ENCODE peak calls at places on chromosomes 1 and 21, in five cellular contexts. One of them, this sample, is unnamed.

GRCh38 chr1:15454256-15454655 is 2.3 kb upstream of the CELA2A start:
- DNase-seq in GM23338: no peak
- DNase-seq in heart right ventricle: no peak
- DNase-seq in HCT116: no peak
- DNase-seq in MG63: no peak
- DNase-seq in this sample: no peak

GRCh38 chr21:35367558-35367957 is 318.5 kb upstream of the RUNX1 start:
- DNase-seq in GM23338: peak; percentile 4
- DNase-seq in heart right ventricle: no peak
- DNase-seq in HCT116: no peak
- DNase-seq in MG63: no peak
- DNase-seq in this sample: no peak

GRCh38 chr1:19765623-19766022 is 34.1 kb downstream of the TMCO4 start:
- DNase-seq in GM23338: no peak
- DNase-seq in heart right ventricle: no peak
- DNase-seq in HCT116: peak; percentile 54
- DNase-seq in MG63: peak; percentile 86
- DNase-seq in this sample: no peak

GRCh38 chr1:163205513-163205912 is 2.8 kb upstream of the RGS5 start:
- DNase-seq in GM23338: no peak
- DNase-seq in heart right ventricle: no peak
- DNase-seq in HCT116: no peak
- DNase-seq in MG63: no peak
- DNase-seq in this sample: no peak

GRCh38 chr1:89781494-89782126 is 39.2 kb upstream of the LRRC8D start:
- DNase-seq in GM23338: no peak
- DNase-seq in heart right ventricle: no peak
- DNase-seq in HCT116: no peak
- DNase-seq in MG63: no peak
- DNase-seq in this sample: no peak

GRCh38 chr1:54982739-54983138 is 2.3 kb downstream of the TMEM61 start:
- DNase-seq in GM23338: no peak
- DNase-seq in heart right ventricle: no peak
- DNase-seq in HCT116: peak; percentile 28
- DNase-seq in MG63: no peak
- DNase-seq in this sample: no peak

GRCh38 chr1:117001254-117001927 is at the start of gene CD101:
- DNase-seq in GM23338: no peak
- DNase-seq in heart right ventricle: no peak
- DNase-seq in HCT116: no peak
- DNase-seq in MG63: no peak
- DNase-seq in this sample: no peak

GRCh38 chr1:47951026-47951425 is 46.2 kb downstream of the TRABD2B start:
- DNase-seq in GM23338: no peak
- DNase-seq in heart right ventricle: no peak
- DNase-seq in HCT116: no peak
- DNase-seq in MG63: peak; percentile 47
- DNase-seq in this sample: no peak

GRCh38 chr1:114454539-114454938 is 56.5 kb downstream of the TRIM33 start:
- DNase-seq in GM23338: no peak
- DNase-seq in heart right ventricle: no peak
- DNase-seq in HCT116: no peak
- DNase-seq in MG63: no peak
- DNase-seq in this sample: no peak

GRCh38 chr1:217506878-217507277 is 124.0 kb downstream of the GPATCH2 start:
- DNase-seq in GM23338: no peak
- DNase-seq in heart right ventricle: no peak
- DNase-seq in HCT116: no peak
- DNase-seq in MG63: no peak
- DNase-seq in this sample: no peak

GRCh38 chr1:43298055-43298454 is 2.7 kb upstream of the TIE1 start:
- DNase-seq in GM23338: no peak
- DNase-seq in heart right ventricle: no peak
- DNase-seq in HCT116: no peak
- DNase-seq in MG63: no peak
- DNase-seq in this sample: no peak

GRCh38 chr1:153349363-153350340 is 1.0 kb upstream of the PGLYRP4 start:
- DNase-seq in GM23338: no peak
- DNase-seq in heart right ventricle: no peak
- DNase-seq in HCT116: no peak
- DNase-seq in MG63: no peak
- DNase-seq in this sample: no peak
- H3K36me3 ChIP-seq in GM23338: no peaks in the 10 kb centered on the region
- H3K36me3 ChIP-seq in heart right ventricle: no peaks in the 10 kb centered on the region
- H3K36me3 ChIP-seq in HCT116: no peaks in the 10 kb centered on the region
- H3K36me3 ChIP-seq in MG63: no peaks in the 10 kb centered on the region
- H3K36me3 ChIP-seq in this sample: no peaks in the 10 kb centered on the region

DNA sequence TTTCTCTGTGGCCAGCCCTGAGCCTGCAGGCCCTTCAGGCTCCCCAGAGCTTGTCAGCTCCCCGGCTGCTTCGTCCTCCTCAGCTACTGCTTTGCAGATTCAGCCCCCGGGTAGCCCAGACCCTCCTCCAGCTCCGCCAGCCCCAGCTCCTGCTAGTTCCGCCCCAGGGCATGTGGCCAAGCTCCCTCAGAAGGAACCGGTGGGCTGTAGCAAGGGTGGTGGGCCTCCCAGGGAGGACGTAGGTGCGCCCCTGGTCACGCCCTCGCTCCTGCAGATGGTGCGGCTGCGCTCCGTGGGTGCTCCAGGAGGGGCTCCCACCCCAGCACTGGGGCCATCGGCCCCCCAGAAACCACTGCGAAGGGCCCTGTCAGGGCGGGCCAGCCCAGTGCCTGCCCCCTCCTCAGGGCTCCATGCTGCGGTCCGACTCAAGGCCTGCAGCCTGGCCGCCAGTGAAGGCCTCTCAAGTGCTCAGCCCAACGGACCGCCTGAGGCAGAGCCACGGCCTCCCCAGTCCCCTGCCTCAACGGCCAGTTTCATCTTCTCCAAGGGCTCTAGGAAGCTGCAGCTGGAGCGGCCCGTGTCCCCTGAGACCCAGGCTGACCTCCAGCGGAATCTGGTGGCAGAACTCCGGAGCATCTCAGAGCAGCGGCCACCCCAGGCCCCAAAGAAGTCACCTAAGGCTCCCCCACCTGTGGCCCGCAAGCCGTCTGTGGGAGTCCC is 45.4 kb downstream of the YARS1 start:
- DNase-seq in GM23338: no peak
- DNase-seq in heart right ventricle: no peak
- DNase-seq in HCT116: no peak
- DNase-seq in MG63: no peak
- DNase-seq in this sample: no peak
- H3K36me3 ChIP-seq in GM23338: peaks cover 20% of the 10 kb centered on the region
- H3K36me3 ChIP-seq in heart right ventricle: no peaks in the 10 kb centered on the region
- H3K36me3 ChIP-seq in HCT116: peaks cover 18% of the 10 kb centered on the region
- H3K36me3 ChIP-seq in MG63: peaks cover 45% of the 10 kb centered on the region
- H3K36me3 ChIP-seq in this sample: peaks cover 32% of the 10 kb centered on the region

GRCh38 chr1:32779242-32779641 is 37.9 kb downstream of the YARS1 start:
- DNase-seq in GM23338: no peak
- DNase-seq in heart right ventricle: no peak
- DNase-seq in HCT116: no peak
- DNase-seq in MG63: no peak
- DNase-seq in this sample: no peak
- H3K36me3 ChIP-seq in GM23338: peaks cover 85% of the 10 kb centered on the region
- H3K36me3 ChIP-seq in heart right ventricle: peaks cover 14% of the 10 kb centered on the region
- H3K36me3 ChIP-seq in HCT116: peaks cover 50% of the 10 kb centered on the region
- H3K36me3 ChIP-seq in MG63: peaks cover 91% of the 10 kb centered on the region
- H3K36me3 ChIP-seq in this sample: peaks cover 12% of the 10 kb centered on the region

GRCh38 chr1:17561252-17561558 is 21.7 kb downstream of the ARHGEF10L start:
- DNase-seq in GM23338: no peak
- DNase-seq in heart right ventricle: no peak
- DNase-seq in HCT116: no peak
- DNase-seq in MG63: no peak
- DNase-seq in this sample: no peak
- H3K36me3 ChIP-seq in GM23338: no peaks in the 10 kb centered on the region
- H3K36me3 ChIP-seq in heart right ventricle: no peaks in the 10 kb centered on the region
- H3K36me3 ChIP-seq in HCT116: no peaks in the 10 kb centered on the region
- H3K36me3 ChIP-seq in MG63: no peaks in the 10 kb centered on the region
- H3K36me3 ChIP-seq in this sample: no peaks in the 10 kb centered on the region

GRCh38 chr1:235483090-235483489 is 21.2 kb downstream of the B3GALNT2 start:
- DNase-seq in GM23338: no peak
- DNase-seq in heart right ventricle: no peak
- DNase-seq in HCT116: no peak
- DNase-seq in MG63: no peak
- DNase-seq in this sample: no peak
- H3K36me3 ChIP-seq in GM23338: peaks cover 17% of the 10 kb centered on the region
- H3K36me3 ChIP-seq in heart right ventricle: peaks cover 14% of the 10 kb centered on the region
- H3K36me3 ChIP-seq in HCT116: peaks cover 8% of the 10 kb centered on the region
- H3K36me3 ChIP-seq in MG63: peaks cover 53% of the 10 kb centered on the region
- H3K36me3 ChIP-seq in this sample: peaks cover 93% of the 10 kb centered on the region

DNA sequence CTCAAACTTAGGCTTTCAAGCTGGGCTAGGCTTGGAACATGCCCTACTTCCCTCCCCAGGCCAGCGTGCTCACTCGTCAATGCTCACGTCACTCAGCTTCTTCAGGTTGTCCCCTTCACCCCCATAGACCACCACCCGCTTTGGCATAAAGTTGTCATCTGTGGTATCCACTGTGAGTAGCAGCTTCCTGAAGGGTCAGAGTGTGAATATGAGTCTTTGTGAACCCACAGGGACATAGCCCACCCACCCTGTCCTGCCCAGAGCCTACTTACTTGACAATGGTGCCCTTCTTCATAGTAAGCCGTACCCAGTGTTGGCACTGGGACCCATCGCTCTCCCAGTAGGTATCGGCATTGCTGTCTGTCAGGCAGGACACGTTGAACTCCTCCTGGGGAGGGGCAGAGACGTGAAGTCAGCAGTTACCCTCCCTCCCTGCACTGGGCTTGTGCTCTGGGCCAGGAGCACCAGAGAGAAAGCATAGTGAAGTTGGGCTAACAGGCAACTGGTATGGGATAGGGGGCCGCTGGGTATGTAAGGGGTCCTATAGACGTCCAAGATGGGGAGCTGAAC is 1.7 kb downstream of the HECTD3 start:
- DNase-seq in GM23338: no peak
- DNase-seq in heart right ventricle: no peak
- DNase-seq in HCT116: no peak
- DNase-seq in MG63: no peak
- DNase-seq in this sample: no peak
- H3K36me3 ChIP-seq in GM23338: no peaks in the 10 kb centered on the region
- H3K36me3 ChIP-seq in heart right ventricle: peaks cover 38% of the 10 kb centered on the region
- H3K36me3 ChIP-seq in HCT116: peaks cover 8% of the 10 kb centered on the region
- H3K36me3 ChIP-seq in MG63: peaks cover 17% of the 10 kb centered on the region
- H3K36me3 ChIP-seq in this sample: peaks cover 11% of the 10 kb centered on the region

DNA sequence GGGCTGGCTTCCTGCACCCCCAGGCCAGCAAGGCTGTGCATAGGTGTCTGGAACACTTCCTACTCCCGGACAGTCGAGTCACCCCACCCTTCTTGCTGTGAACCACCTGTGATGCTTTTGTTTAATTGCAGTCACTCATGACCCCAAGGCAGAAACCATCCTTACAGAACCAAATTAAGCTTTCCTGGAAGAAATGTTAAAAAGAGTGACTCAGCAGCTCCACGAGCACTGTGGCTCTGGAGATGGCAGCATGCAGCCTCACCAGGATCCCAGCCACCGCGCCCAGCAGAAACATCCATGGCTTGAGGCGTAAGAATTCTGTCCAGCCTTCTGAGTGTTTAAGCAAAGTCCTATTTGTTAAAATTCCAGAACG is 28.8 kb downstream of the SNAP47 start:
- DNase-seq in GM23338: no peak
- DNase-seq in heart right ventricle: no peak
- DNase-seq in HCT116: no peak
- DNase-seq in MG63: peak; percentile 60
- DNase-seq in this sample: peak; percentile 8
- H3K36me3 ChIP-seq in GM23338: peaks cover 5% of the 10 kb centered on the region
- H3K36me3 ChIP-seq in heart right ventricle: peaks cover 11% of the 10 kb centered on the region
- H3K36me3 ChIP-seq in HCT116: peaks cover 34% of the 10 kb centered on the region
- H3K36me3 ChIP-seq in MG63: peaks cover 82% of the 10 kb centered on the region
- H3K36me3 ChIP-seq in this sample: peaks cover 7% of the 10 kb centered on the region

GRCh38 chr1:178021955-178022354 is 52.1 kb upstream of the SEC16B start:
- DNase-seq in GM23338: no peak
- DNase-seq in heart right ventricle: no peak
- DNase-seq in HCT116: no peak
- DNase-seq in MG63: no peak
- DNase-seq in this sample: no peak

GRCh38 chr1:178020968-178021640 is 51.2 kb upstream of the SEC16B start:
- DNase-seq in GM23338: no peak
- DNase-seq in heart right ventricle: no peak
- DNase-seq in HCT116: no peak
- DNase-seq in MG63: no peak
- DNase-seq in this sample: no peak

GRCh38 chr1:178025613-178026356 is 55.9 kb upstream of the SEC16B start:
- DNase-seq in GM23338: no peak
- DNase-seq in heart right ventricle: no peak
- DNase-seq in HCT116: no peak
- DNase-seq in MG63: no peak
- DNase-seq in this sample: no peak

GRCh38 chr1:178023181-178023618 is 53.3 kb upstream of the SEC16B start:
- DNase-seq in GM23338: no peak
- DNase-seq in heart right ventricle: no peak
- DNase-seq in HCT116: no peak
- DNase-seq in MG63: no peak
- DNase-seq in this sample: no peak

DNA sequence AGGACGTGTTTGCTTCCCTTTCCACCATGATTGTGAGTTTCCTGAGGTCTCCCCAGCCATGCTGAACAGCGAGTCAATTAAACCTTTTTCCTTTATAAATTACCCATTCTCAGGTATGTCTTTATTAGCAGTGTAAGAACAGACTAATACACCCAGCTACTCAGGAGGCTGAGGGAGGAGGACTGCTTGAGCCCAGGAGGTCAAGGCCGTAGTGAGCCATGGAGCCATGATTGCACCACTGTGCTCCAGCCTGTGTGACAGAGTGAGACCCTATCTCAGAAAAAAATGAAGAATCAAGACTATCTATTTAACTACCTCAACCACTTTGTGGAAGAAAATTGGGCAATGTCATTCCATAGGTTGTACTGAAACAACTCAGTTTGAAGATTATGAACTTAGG is 54.6 kb upstream of the SEC16B start:
- DNase-seq in GM23338: no peak
- DNase-seq in heart right ventricle: no peak
- DNase-seq in HCT116: no peak
- DNase-seq in MG63: no peak
- DNase-seq in this sample: no peak
- H3K36me3 ChIP-seq in GM23338: no peaks in the 10 kb centered on the region
- H3K36me3 ChIP-seq in heart right ventricle: peaks cover 21% of the 10 kb centered on the region
- H3K36me3 ChIP-seq in HCT116: no peaks in the 10 kb centered on the region
- H3K36me3 ChIP-seq in MG63: no peaks in the 10 kb centered on the region
- H3K36me3 ChIP-seq in this sample: peaks cover 55% of the 10 kb centered on the region

This sample was measured in psoas muscle.